ENCODE peak calls at places on chromosome 22, in nine cellular contexts. R is breast epithelium; W is non-pigmented ciliary epithelial cell; O is CD4-positive, alpha-beta T cell; X is hypothalamus; Y is substantia nigra; E is activated gamma-delta T cell; B is skeletal muscle cell; J is amniotic stem cell. Q is an unnamed sample.

GRCh38 chr22:30422481-30423295 is 2.9 kb upstream of the MTFP1 start:
- DNase-seq in R (peak), W (peak), O (peak), X (peak), Y (peak), E (no peak), B (peak), J (peak), Q (no peak)

GRCh38 chr22:30855677-30856518 is 112.7 kb downstream of the MORC2 start:
- DNase-seq in R (no peak), W (no peak), O (peak), X (no peak), Y (no peak), E (no peak), B (no peak), J (no peak), Q (no peak)

GRCh38 chr22:41910599-41911291 is 4.1 kb downstream of the SHISA8 start:
- DNase-seq in R (no peak), W (no peak), O (peak), X (peak), Y (peak), E (no peak), B (no peak), J (no peak), Q (no peak)

GRCh38 chr22:19941365-19942070 is at the start of the genes COMT and TXNRD2:
- DNase-seq in R (peak), W (no peak), O (peak), X (peak), Y (peak), E (peak), B (no peak), J (no peak), Q (no peak)

GRCh38 chr22:32534252-32535215 is 59.9 kb downstream of the FBXO7 start:
- DNase-seq in R (no peak), W (no peak), O (no peak), X (no peak), Y (no peak), E (no peak), B (no peak), J (no peak), Q (no peak)

GRCh38 chr22:47130883-47131610 is 368.6 kb downstream of the TBC1D22A start:
- DNase-seq in R (no peak), W (no peak), O (no peak), X (no peak), Y (no peak), E (no peak), B (no peak), J (no peak), Q (no peak)

GRCh38 chr22:23278883-23279675 is 98.8 kb downstream of the BCR start:
- DNase-seq in R (peak), W (no peak), O (no peak), X (peak), Y (no peak), E (no peak), B (no peak), J (no peak), Q (no peak)

GRCh38 chr22:39457546-39458442 is 982 bp downstream of the MGAT3 start:
- DNase-seq in R (no peak), W (no peak), O (no peak), X (peak), Y (peak), E (no peak), B (no peak), J (no peak), Q (no peak)

GRCh38 chr22:39150848-39151215 is 1.6 kb downstream of the CBX7 start:
- DNase-seq in R (no peak), W (no peak), O (no peak), X (no peak), Y (no peak), E (no peak), B (no peak), J (no peak), Q (no peak)

GRCh38 chr22:41952713-41953112 is 763 bp downstream of the SMIM45 start:
- DNase-seq in R (no peak), W (no peak), O (no peak), X (no peak), Y (no peak), E (no peak), B (no peak), J (no peak), Q (no peak)

GRCh38 chr22:38271927-38272372 is 860 bp downstream of the TMEM184B start:
- DNase-seq in R (peak), W (no peak), O (no peak), X (peak), Y (no peak), E (no peak), B (no peak), J (no peak), Q (no peak)

GRCh38 chr22:38833061-38833460 is 10.8 kb downstream of the NPTXR start:
- DNase-seq in R (no peak), W (no peak), O (no peak), X (no peak), Y (no peak), E (no peak), B (no peak), J (no peak), Q (no peak)

GRCh38 chr22:23826510-23827350 is 12.1 kb downstream of the DERL3 start:
- DNase-seq in R (no peak), W (no peak), O (no peak), X (no peak), Y (no peak), E (no peak), B (peak), J (no peak), Q (no peak)

GRCh38 chr22:37708580-37709444 is 12.0 kb downstream of the TRIOBP start:
- DNase-seq in R (no peak), W (no peak), O (no peak), X (no peak), Y (no peak), E (no peak), B (no peak), J (no peak), Q (no peak)

GRCh38 chr22:17922925-17923898 is 101.1 kb downstream of the MICAL3 start:
- DNase-seq in R (no peak), W (peak), O (no peak), X (no peak), Y (no peak), E (no peak), B (peak), J (peak), Q (no peak)

GRCh38 chr22:40526960-40527359 is 109.6 kb downstream of the MRTFA start:
- DNase-seq in R (no peak), W (no peak), O (no peak), X (no peak), Y (no peak), E (no peak), B (no peak), J (no peak), Q (no peak)

GRCh38 chr22:38921126-38921525 is 36.3 kb upstream of the APOBEC3A start:
- DNase-seq in R (no peak), W (no peak), O (no peak), X (no peak), Y (no peak), E (no peak), B (no peak), J (no peak), Q (no peak)

GRCh38 chr22:43884600-43885318 is 7.1 kb downstream of the PNPLA5 start:
- DNase-seq in R (peak), W (no peak), O (peak), X (no peak), Y (no peak), E (no peak), B (no peak), J (peak), Q (no peak)

GRCh38 chr22:39174498-39175120 is 22.1 kb upstream of the CBX7 start:
- DNase-seq in R (peak), W (peak), O (peak), X (peak), Y (no peak), E (peak), B (peak), J (peak), Q (no peak)

GRCh38 chr22:48208894-48209293 is 1446.4 kb downstream of the TBC1D22A start:
- DNase-seq in R (no peak), W (no peak), O (no peak), X (no peak), Y (no peak), E (no peak), B (no peak), J (no peak), Q (no peak)

Q was measured in cortex of kidney.